ENCODE peak calls at places on chromosomes 16 and 17, in four cellular contexts. B is activated naive CD4-positive, alpha-beta T cell; U is nucleus accumbens; J is stimulated activated CD8-positive, alpha-beta memory T cell treated with anti-CD3 and anti-CD28 coated beads, Interleukin-4, amount 100 ng/mL, for 48 hours. M is an unnamed sample.

GRCh38 chr16:4115209-4115940 is 867 bp downstream of the ADCY9 start:
- DNase-seq in B (peak; percentile 19), U (no peak), J (peak; percentile 61), M (peak; percentile 51)

GRCh38 chr16:30829130-30830071 is 42.4 kb upstream of the ZNF629 start:
- DNase-seq in B (no peak), U (no peak), J (no peak), M (no peak)

GRCh38 chr16:88643546-88643932 is 5.2 kb downstream of the IL17C start:
- DNase-seq in B (no peak), U (no peak), J (no peak), M (no peak)

GRCh38 chr17:40832840-40833239 is 10.4 kb upstream of the KRT10 start:
- DNase-seq in B (no peak), U (no peak), J (no peak), M (no peak)

GRCh38 chr16:85162478-85163277 is 50.4 kb upstream of the CIBAR2 start:
- DNase-seq in B (no peak), U (no peak), J (no peak), M (no peak)

GRCh38 chr17:4635823-4636375 is 5.6 kb downstream of the ALOX15 start:
- DNase-seq in B (no peak), U (no peak), J (peak; percentile 28), M (no peak)

GRCh38 chr17:60817187-60817586 is 139.5 kb downstream of the BCAS3 start:
- DNase-seq in B (no peak), U (no peak), J (no peak), M (no peak)

GRCh38 chr17:11221721-11222120 is 19.3 kb upstream of the SHISA6 start:
- DNase-seq in B (no peak), U (no peak), J (no peak), M (no peak)